ENCODE peak calls at places on chromosomes 4 and X, in eight cellular contexts. H is foreskin fibroblast, U is MM.1S, Y is Calu3, S is neural crest cell, C is sigmoid colon, D is GM23338, P is WTC11. G is an unnamed sample.

GRCh38 chr4:93646225-93646930 is 182.2 kb upstream of the ATOH1 start:
- DNase-seq in H (peak; percentile 11), U (no peak), Y (no peak), D (no peak), P (no peak), S (no peak), C (no peak), G (no peak)

GRCh38 chr4:94833394-94833793 is 75.6 kb downstream of the BMPR1B start:
- DNase-seq in D (no peak), H (peak; percentile 25), P (no peak), U (no peak), Y (no peak), S (no peak), C (no peak), G (no peak)

GRCh38 chr4:15182600-15183222 is 180.4 kb downstream of the CPEB2 start:
- DNase-seq in Y (no peak), P (no peak), D (no peak), S (no peak), C (no peak), U (no peak), H (no peak), G (no peak)

GRCh38 chrX:14039344-14039743 is 9.7 kb upstream of the GEMIN8 start:
- DNase-seq in C (no peak), U (peak; percentile 45), P (peak; percentile 31), H (peak; percentile 57), D (peak; percentile 53), Y (peak; percentile 56), S (peak; percentile 56), G (no peak)

GRCh38 chr4:184952522-184952921 is 65.8 kb upstream of the HELT start:
- DNase-seq in H (no peak), U (no peak), P (no peak), D (no peak), S (no peak), Y (no peak), C (no peak), G (no peak)

GRCh38 chr4:2932951-2933565 is 30.1 kb downstream of the NOP14 start:
- DNase-seq in P (no peak), U (no peak), D (no peak), Y (no peak), S (no peak), C (peak; percentile 73), H (no peak), G (no peak)

GRCh38 chr4:128538111-128538882 is 250.7 kb upstream of the PGRMC2 start:
- DNase-seq in C (no peak), Y (no peak), H (no peak), D (no peak), U (no peak), S (no peak), P (no peak), G (no peak)

GRCh38 chr4:90425893-90426292 is 298.7 kb downstream of the CCSER1 start:
- DNase-seq in D (no peak), C (no peak), H (no peak), Y (no peak), S (no peak), P (no peak), U (no peak), G (no peak)

GRCh38 chrX:11341274-11342256 is 48.4 kb downstream of the AMELX start:
- DNase-seq in U (no peak), P (no peak), S (no peak), H (peak; percentile 90), C (peak; percentile 82), D (no peak), Y (peak; percentile 49), G (no peak)

GRCh38 chrX:72054776-72055495 is 76.8 kb downstream of the RTL5 start:
- DNase-seq in D (peak; percentile 78), Y (no peak), C (no peak), U (no peak), H (no peak), P (peak; percentile 57), S (peak; percentile 42), G (no peak)

GRCh38 chr4:185654965-185655554 is 119.8 kb upstream of the PDLIM3 start:
- DNase-seq in S (no peak), Y (no peak), U (no peak), P (no peak), D (no peak), H (no peak), C (no peak), G (no peak)

GRCh38 chrX:40086569-40087335 is 11.0 kb downstream of the BCOR start:
- DNase-seq in Y (no peak), P (no peak), D (no peak), U (no peak), H (peak; percentile 66), C (peak; percentile 79), S (no peak), G (no peak)

GRCh38 chr4:40583850-40584439 is 45.7 kb downstream of the RBM47 start:
- DNase-seq in Y (no peak), P (no peak), H (no peak), U (no peak), C (no peak), D (no peak), S (no peak), G (no peak)

GRCh38 chr4:176883681-176884418 is 91.1 kb upstream of the VEGFC start:
- DNase-seq in H (peak; percentile 79), C (no peak), S (no peak), Y (no peak), U (no peak), P (no peak), D (no peak), G (no peak)

GRCh38 chr4:22634541-22635181 is 58.1 kb upstream of the GBA3 start:
- DNase-seq in S (no peak), U (no peak), H (no peak), C (no peak), D (no peak), P (no peak), Y (no peak), G (no peak)

GRCh38 chr4:165124488-165124887 is 11.8 kb upstream of the TMEM192 start:
- DNase-seq in C (no peak), Y (no peak), U (no peak), S (no peak), H (no peak), D (no peak), P (no peak), G (no peak)
- TF ChIP-seq CTCF in C (no peak), Y (no peak), U (no peak), S (no peak), H (no peak), D (no peak), P (no peak), G (no peak)

GRCh38 chr4:113179091-113179490 is 129.6 kb downstream of the ANK2 start:
- DNase-seq in D (no peak), U (no peak), Y (no peak), C (no peak), P (no peak), S (no peak), H (peak; percentile 54), G (no peak)
- TF ChIP-seq CTCF in D (no peak), U (no peak), Y (no peak), C (no peak), P (no peak), S (no peak), H (no peak), G (no peak)

DNA sequence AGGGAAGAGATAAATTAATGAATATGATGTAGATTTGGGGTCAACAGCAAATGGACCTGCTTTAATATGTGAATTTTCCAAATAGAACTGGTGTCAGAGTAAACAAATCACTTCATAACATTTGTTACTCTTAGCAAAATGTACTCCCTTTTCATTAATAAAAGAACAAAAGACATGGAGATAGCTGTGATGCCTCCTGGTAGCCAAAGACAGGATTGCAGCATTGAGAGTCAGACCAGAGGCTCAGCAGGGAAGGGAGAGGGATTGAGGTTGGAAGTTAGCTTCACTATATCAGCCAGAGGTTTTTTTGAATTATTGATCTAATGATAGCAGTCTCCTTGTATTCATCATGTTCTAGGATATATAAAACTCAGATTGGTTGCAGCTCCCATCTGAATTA is 17.4 kb upstream of the RAB40A start:
- DNase-seq in S (no peak), D (no peak), H (peak; percentile 28), Y (no peak), C (no peak), U (no peak), P (no peak), G (no peak)
- TF ChIP-seq CTCF in S (no peak), D (peak; percentile 11), H (no peak), Y (no peak), C (no peak), U (no peak), P (no peak), G (no peak)

GRCh38 chr4:84317513-84317912 is 181.6 kb downstream of the NKX6-1 start:
- DNase-seq in U (no peak), S (no peak), Y (no peak), P (no peak), H (no peak), C (no peak), D (no peak), G (no peak)
- TF ChIP-seq CTCF in U (no peak), S (no peak), Y (no peak), P (no peak), H (no peak), C (no peak), D (no peak), G (no peak)

GRCh38 chr4:112905728-112906127 is 143.7 kb upstream of the ANK2 start:
- DNase-seq in P (no peak), S (no peak), C (no peak), D (no peak), Y (no peak), H (no peak), U (no peak), G (no peak)

GRCh38 chr4:112908511-112908910 is 140.9 kb upstream of the ANK2 start:
- DNase-seq in C (no peak), U (no peak), Y (no peak), H (no peak), S (no peak), D (peak; percentile 26), P (no peak), G (no peak)

GRCh38 chr4:112910109-112910736 is 139.2 kb upstream of the ANK2 start:
- DNase-seq in D (no peak), C (no peak), U (no peak), Y (no peak), P (no peak), S (no peak), H (peak; percentile 80), G (no peak)
- TF ChIP-seq CTCF in D (no peak), C (no peak), U (no peak), Y (no peak), P (no peak), S (no peak), H (peak; percentile 11), G (no peak)

DNA sequence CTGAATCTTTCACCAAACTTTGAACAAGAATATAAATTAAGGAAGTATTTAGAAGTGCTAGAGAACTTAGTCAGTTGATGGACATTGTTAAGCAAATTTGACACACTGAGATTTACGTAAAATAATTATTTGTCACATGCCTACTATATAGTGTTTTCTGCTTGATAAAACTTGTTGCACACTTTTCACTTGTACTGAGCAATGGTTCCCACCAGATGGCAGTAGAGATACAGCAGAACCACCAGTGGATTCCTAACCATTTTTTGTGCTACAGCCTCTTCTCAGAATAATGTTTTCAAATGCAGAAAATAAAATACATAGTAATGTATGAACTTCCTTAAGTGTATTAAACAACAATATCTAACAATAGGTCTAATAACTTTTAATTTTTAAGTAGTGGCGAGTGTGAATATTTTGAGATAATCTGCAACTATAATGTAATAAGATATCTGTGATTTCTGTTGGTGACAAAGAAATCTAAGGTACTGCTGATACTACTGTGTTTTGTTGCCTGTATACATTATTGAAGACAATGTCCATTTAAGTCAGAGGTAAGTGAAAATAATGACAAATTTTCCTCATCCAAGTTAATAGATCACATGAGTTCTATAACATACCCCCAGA is 81.2 kb downstream of the APOOL start:
- DNase-seq in D (peak; percentile 20), C (no peak), S (peak; percentile 11), U (peak; percentile 8), P (no peak), Y (peak; percentile 12), H (peak; percentile 50), G (no peak)
- TF ChIP-seq CTCF in D (peak; percentile 61), C (peak; percentile 54), S (peak; percentile 88), U (peak; percentile 76), P (peak; percentile 37), Y (peak; percentile 36), H (peak; percentile 54), G (peak; percentile 57)

G was measured in D721Med.